ENCODE peak calls at places on chromosome 18, in four cellular contexts. A, M, I and Y are unnamed samples.

GRCh38 chr18:70420151-70420898 is 131.5 kb downstream of the SOCS6 start:
- DNase-seq in A (peak), M (no peak), I (no peak), Y (peak)

GRCh38 chr18:43271593-43272432 is 5.5 kb downstream of the SYT4 start:
- DNase-seq in A (peak), M (peak), I (peak), Y (peak)

GRCh38 chr18:37497836-37498518 is 67.6 kb downstream of the CELF4 start:
- DNase-seq in A (no peak), M (no peak), I (no peak), Y (no peak)

GRCh38 chr18:37958499-37958898 is 392.9 kb upstream of the CELF4 start:
- DNase-seq in A (no peak), M (no peak), I (no peak), Y (no peak)

GRCh38 chr18:36706313-36706881 is 122.4 kb downstream of the TPGS2 start:
- DNase-seq in A (no peak), M (no peak), I (no peak), Y (no peak)

GRCh38 chr18:80166240-80166639 is 57.2 kb downstream of the ADNP2 start:
- DNase-seq in A (no peak), M (no peak), I (no peak), Y (no peak)

GRCh38 chr18:10926565-10927194 is 222.7 kb downstream of the PIEZO2 start:
- DNase-seq in A (peak), M (peak), I (no peak), Y (peak)

GRCh38 chr18:13415736-13416135 is 197.2 kb downstream of the LDLRAD4 start:
- DNase-seq in A (no peak), M (no peak), I (no peak), Y (no peak)

GRCh38 chr18:79625924-79626561 is 53.6 kb upstream of the CTDP1 start:
- DNase-seq in A (no peak), M (no peak), I (no peak), Y (no peak)

DNA sequence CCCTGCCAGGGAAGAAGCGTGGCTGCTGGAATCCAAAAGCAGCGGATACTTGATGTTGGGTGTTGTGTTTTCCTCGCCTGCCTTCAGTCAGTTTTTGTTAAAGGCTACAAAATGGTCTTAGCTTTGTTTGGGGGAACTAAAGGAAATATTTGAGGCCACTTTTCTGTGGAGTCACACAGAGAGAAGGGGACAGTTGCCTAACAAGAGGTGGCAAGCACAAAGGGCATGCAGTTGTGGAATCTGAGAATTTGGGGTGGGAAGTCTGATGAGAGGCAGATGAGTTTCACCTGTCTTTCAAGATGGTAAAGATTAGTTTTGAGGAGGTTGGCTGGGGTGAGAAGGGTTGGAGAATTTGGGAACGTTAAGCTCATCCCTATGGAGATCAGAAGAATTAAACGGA is 2.9 kb downstream of the MALT1 start:
- DNase-seq in A (no peak), M (no peak), I (no peak), Y (no peak)
- H3K4me3 ChIP-seq in A (no peak), M (no peak), I (no peak), Y (no peak)

GRCh38 chr18:76524477-76524876 is 29.4 kb upstream of the ZNF516 start:
- DNase-seq in A (no peak), M (no peak), I (no peak), Y (no peak)
- H3K4me3 ChIP-seq in A (no peak), M (no peak), I (no peak), Y (no peak)

GRCh38 chr18:32773187-32773712 is 427 bp upstream of the KLHL14 start:
- DNase-seq in A (no peak), M (peak), I (no peak), Y (no peak)

GRCh38 chr18:32771169-32771751 is 1.6 kb downstream of the KLHL14 start:
- DNase-seq in A (no peak), M (peak), I (no peak), Y (no peak)

GRCh38 chr18:32771871-32772499 is 838 bp downstream of the KLHL14 start:
- DNase-seq in A (no peak), M (peak), I (no peak), Y (no peak)

GRCh38 chr18:32770181-32770650 is 2.6 kb downstream of the KLHL14 start:
- DNase-seq in A (no peak), M (peak), I (no peak), Y (no peak)

DNA sequence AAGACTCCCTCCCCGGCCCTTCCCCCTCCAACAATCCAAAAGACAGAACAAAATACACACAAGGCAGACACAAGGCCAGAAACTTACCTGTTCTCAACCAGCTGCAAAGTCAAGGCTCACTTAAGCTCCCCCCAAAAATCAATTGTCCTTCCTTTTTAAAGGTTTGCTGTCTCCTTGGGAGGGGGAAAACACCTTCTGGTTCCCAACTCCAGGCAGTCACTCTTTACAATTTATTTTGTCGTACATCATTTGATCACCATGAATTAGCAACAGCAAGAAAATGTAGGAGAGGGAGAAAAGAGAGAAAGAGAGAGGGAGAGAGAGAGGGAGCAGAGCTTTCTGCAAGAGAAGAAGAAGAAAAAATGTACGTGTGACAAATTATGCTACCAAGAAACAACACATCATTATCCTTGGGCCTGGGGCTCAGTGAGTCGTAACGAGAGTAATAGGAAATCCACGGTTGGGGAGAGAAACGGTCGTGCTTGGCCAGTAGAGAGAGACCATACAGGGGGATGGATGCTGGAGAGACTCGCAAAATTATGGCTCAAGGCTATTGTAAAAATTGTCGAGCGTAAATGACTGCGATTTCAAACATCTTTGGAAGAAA is at the start of gene KLHL14:
- DNase-seq in A (no peak), M (peak), I (no peak), Y (no peak)
- H3K4me3 ChIP-seq in A (no peak), M (peak), I (no peak), Y (no peak)

DNA sequence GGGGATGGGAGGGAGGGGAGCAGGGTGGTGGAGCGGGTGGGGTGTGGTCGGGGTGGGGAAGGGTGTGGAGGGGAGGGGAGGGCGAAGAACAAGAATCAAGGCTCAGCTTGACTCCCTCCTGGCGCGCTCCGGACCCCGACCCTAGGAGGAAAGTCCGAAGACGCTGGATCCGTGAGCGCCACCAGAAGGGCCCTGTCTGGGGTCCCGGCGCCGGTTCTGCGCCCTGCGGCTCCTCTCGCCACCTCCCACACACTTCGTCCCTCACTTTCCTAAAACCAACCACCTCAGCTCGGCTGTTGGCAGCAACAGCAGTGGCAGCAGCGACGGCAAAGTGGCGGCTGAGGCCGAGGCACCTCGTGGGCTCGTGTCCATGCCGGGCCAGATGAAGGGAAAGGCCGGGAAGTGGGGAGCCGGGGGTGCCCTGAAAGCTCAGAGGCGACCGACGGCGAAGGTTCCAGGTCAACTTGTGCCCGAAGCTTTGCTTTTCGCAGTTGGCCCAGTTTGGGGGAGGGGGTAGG is 2.1 kb downstream of the KLHL14 start:
- DNase-seq in A (no peak), M (peak), I (no peak), Y (no peak)
- H3K4me3 ChIP-seq in A (no peak), M (peak), I (no peak), Y (no peak)

GRCh38 chr18:45723921-45724320 is at the start of gene SLC14A1:
- DNase-seq in A (no peak), M (no peak), I (no peak), Y (no peak)
- H3K4me3 ChIP-seq in A (no peak), M (no peak), I (no peak), Y (no peak)

GRCh38 chr18:48831802-48832201 is 119.0 kb downstream of the SMAD7 start:
- DNase-seq in A (no peak), M (no peak), I (no peak), Y (no peak)
- H3K4me3 ChIP-seq in A (no peak), M (no peak), I (no peak), Y (no peak)

DNA sequence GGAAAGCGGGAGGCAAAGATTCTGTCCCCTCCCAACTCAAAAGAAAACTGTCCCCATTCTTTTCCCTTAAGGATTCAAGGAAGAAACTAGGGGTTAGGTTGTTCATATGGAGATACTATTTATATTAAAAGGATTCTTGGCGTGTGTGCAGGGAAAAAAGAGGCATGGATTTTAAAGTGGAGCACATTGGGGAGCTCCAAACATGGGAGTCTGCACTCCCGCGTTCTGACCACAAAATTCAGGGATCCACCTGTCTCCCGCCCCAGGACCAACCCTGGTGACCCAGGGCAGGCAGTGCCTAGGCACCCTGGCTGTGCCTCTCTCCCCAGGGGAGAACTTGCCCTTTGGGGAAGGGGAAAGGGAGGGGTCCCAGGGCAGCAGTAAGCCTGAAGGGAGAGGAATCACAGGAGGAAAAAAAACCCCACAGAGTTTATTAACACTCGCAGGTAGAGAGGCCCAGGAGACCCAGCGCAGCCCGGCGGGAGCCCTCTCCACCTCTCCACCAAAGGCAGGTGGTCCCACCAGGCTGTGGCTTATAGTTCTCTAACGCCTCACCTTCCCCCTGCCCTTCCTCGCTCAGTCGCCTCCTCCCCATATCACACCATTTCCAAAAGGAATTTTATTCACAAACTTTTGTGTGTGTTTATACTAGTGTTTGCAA is 2.2 kb downstream of the PTGR3 start:
- DNase-seq in A (no peak), M (peak), I (no peak), Y (no peak)
- H3K4me3 ChIP-seq in A (no peak), M (peak), I (peak), Y (peak)

GRCh38 chr18:6405237-6406074 is 9.3 kb downstream of the L3MBTL4 start:
- DNase-seq in A (no peak), M (no peak), I (no peak), Y (no peak)
- H3K4me3 ChIP-seq in A (no peak), M (no peak), I (no peak), Y (no peak)

GRCh38 chr18:33444699-33445098 is 4.2 kb upstream of the CCDC178 start:
- DNase-seq in A (no peak), M (no peak), I (no peak), Y (no peak)

GRCh38 chr18:33440384-33441043 is at the start of gene CCDC178:
- DNase-seq in A (peak), M (peak), I (no peak), Y (no peak)

DNA sequence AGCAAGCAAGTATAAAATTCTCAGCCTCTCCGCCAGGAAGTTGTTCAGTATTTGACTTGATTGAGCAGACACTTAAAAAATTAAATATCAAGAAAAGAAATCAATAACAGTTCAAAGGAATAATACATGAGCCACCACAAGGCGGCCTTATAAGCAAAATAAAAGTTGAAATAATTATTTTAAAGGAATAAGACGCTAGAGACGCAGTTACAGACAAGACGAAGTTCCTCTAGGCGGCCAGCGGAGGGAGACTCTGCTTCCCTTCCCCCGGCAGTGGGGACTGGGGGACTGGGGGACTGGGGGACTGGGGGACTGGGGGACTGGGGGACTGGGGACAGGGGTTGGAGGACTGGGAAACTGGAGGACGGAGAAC is 524 bp downstream of the CCDC178 start:
- DNase-seq in A (peak), M (peak), I (no peak), Y (no peak)
- H3K4me3 ChIP-seq in A (no peak), M (peak), I (no peak), Y (no peak)

DNA sequence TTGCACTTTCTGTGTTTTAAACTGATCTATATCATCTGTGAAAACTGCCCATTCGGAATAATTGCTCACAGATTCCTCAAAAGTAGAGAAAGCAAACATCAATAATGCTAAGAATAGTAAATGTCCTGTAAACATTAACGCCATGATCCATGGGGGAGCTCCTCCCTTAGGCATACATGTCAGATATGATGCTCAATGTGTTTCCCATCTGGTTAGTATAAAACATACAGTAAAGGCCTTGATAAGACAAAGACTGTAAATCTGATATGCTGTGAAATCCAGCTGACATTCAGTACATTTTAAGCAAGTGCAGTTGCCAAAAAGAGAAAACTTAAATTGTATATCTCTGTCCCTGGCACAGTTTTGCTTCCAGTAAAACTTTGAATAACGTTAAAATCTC is 2.1 kb downstream of the DSEL start:
- DNase-seq in A (no peak), M (no peak), I (no peak), Y (no peak)
- H3K4me3 ChIP-seq in A (no peak), M (no peak), I (no peak), Y (no peak)